ENCODE peak calls at places on chromosomes 12 and 14, in six cellular contexts. E is GOT3; U is NT2/D1; G is heart left ventricle; O is GM12891; Y is activated CD8-positive, alpha-beta memory T cell treated with anti-CD3 and anti-CD28 coated beads for 1 hour. H is an unnamed sample.

GRCh38 chr12:4434721-4435425 is 10.7 kb downstream of the FGF6 start:
- DNase-seq in E (no peak), U (no peak), G (no peak), O (no peak), Y (no peak), H (peak)

GRCh38 chr12:39581592-39581991 is 38.0 kb downstream of the ABCD2 start:
- DNase-seq in E (no peak), U (no peak), G (no peak), O (no peak), Y (no peak), H (no peak)

GRCh38 chr12:109197327-109197726 is 80.9 kb downstream of the ACACB start:
- DNase-seq in E (no peak), U (no peak), G (no peak), O (no peak), Y (no peak), H (no peak)

GRCh38 chr14:33239465-33239864 is 300.8 kb downstream of the NPAS3 start:
- DNase-seq in E (no peak), U (no peak), G (no peak), O (no peak), Y (no peak), H (no peak)

GRCh38 chr12:68237068-68237467 is 11.5 kb upstream of the IL26 start:
- DNase-seq in E (no peak), U (no peak), G (no peak), O (no peak), Y (no peak), H (no peak)

GRCh38 chr14:50222061-50222613 is 9.2 kb downstream of the SOS2 start:
- DNase-seq in E (no peak), U (no peak), G (no peak), O (no peak), Y (no peak), H (no peak)

GRCh38 chr12:88575361-88575959 is 4.8 kb downstream of the KITLG start:
- DNase-seq in E (no peak), U (no peak), G (no peak), O (no peak), Y (no peak), H (no peak)

GRCh38 chr14:86221000-86221399 is 691.1 kb downstream of the FLRT2 start:
- DNase-seq in E (no peak), U (peak), G (no peak), O (no peak), Y (no peak), H (no peak)

GRCh38 chr12:10771132-10771733 is 31.2 kb downstream of the TAS2R7 start:
- DNase-seq in E (no peak), U (peak), G (no peak), O (no peak), Y (no peak), H (peak)

GRCh38 chr14:22158560-22158959 is 430.5 kb downstream of the DAD1 start:
- DNase-seq in E (no peak), U (no peak), G (no peak), O (no peak), Y (no peak), H (no peak)

GRCh38 chr12:8784464-8784863 is 38.0 kb upstream of the A2ML1 start:
- DNase-seq in E (no peak), U (no peak), G (no peak), O (no peak), Y (no peak), H (no peak)

GRCh38 chr12:108333898-108334699 is 5.0 kb downstream of the CMKLR1 start:
- DNase-seq in E (no peak), U (no peak), G (no peak), O (no peak), Y (no peak), H (peak)

GRCh38 chr12:15276088-15276698 is 46.1 kb upstream of the PTPRO start:
- DNase-seq in E (no peak), U (peak), G (no peak), O (no peak), Y (no peak), H (peak)

GRCh38 chr12:93634416-93634815 is 42.8 kb upstream of the CRADD start:
- DNase-seq in E (no peak), U (no peak), G (no peak), O (no peak), Y (no peak), H (no peak)

GRCh38 chr12:12086331-12086730 is 15.6 kb downstream of the BCL2L14 start:
- DNase-seq in E (no peak), U (no peak), G (no peak), O (no peak), Y (no peak), H (no peak)

GRCh38 chr12:86389949-86390348 is 133.8 kb upstream of the MGAT4C start:
- DNase-seq in E (no peak), U (no peak), G (no peak), O (no peak), Y (no peak), H (no peak)

GRCh38 chr12:9810721-9811120 is 16.6 kb upstream of the KLRF1 start:
- DNase-seq in E (no peak), U (no peak), G (no peak), O (no peak), Y (no peak), H (peak)

GRCh38 chr14:33271216-33271615 is 332.5 kb downstream of the NPAS3 start:
- DNase-seq in E (no peak), U (no peak), G (no peak), O (no peak), Y (no peak), H (no peak)

GRCh38 chr12:60874091-60874490 is 1278.3 kb downstream of the SLC16A7 start:
- DNase-seq in E (no peak), U (no peak), G (no peak), O (no peak), Y (no peak), H (no peak)

GRCh38 chr14:35438910-35439713 is 34.6 kb upstream of the NFKBIA start:
- DNase-seq in E (no peak), U (no peak), G (no peak), O (no peak), Y (no peak), H (peak)

GRCh38 chr12:112973016-112973711 is 5.2 kb upstream of the OAS2 start:
- DNase-seq in E (no peak), U (no peak), G (no peak), O (no peak), Y (no peak), H (no peak)

GRCh38 chr14:100780646-100781355 is 45.1 kb upstream of the MEG3 start:
- DNase-seq in E (no peak), U (no peak), G (peak), O (no peak), Y (no peak), H (no peak)

GRCh38 chr12:80810874-80811273 is 94.2 kb downstream of the MYF5 start:
- DNase-seq in E (no peak), U (no peak), G (no peak), O (no peak), Y (no peak), H (no peak)

GRCh38 chr12:131242741-131243496 is 289.2 kb downstream of the ADGRD1 start:
- DNase-seq in E (no peak), U (peak), G (no peak), O (no peak), Y (no peak), H (peak)

H was measured in GM12865.